ENCODE peak calls at places on chromosome 4, in nine cellular contexts. One of them, this sample, is unnamed.

GRCh38 chr4:65383589-65384305 is 286.5 kb downstream of the EPHA5 start:
- DNase-seq in NCI-H526: no peak
- DNase-seq in NCI-H187 treated with DMSO at 0.1 percent for 48 hours: no peak
- DNase-seq in GM23248: no peak
- DNase-seq in germinal center: no peak
- DNase-seq in HCT116: no peak
- DNase-seq in NCI-H1436: no peak
- DNase-seq in GM12891: no peak
- DNase-seq in AG04450: no peak
- DNase-seq in this sample: no peak

GRCh38 chr4:24988776-24989175 is 42.0 kb downstream of the LGI2 start:
- DNase-seq in NCI-H187 treated with DMSO at 0.1 percent for 48 hours: no peak
- DNase-seq in NCI-H1436: no peak
- DNase-seq in GM12891: no peak
- DNase-seq in germinal center: no peak
- DNase-seq in AG04450: no peak
- DNase-seq in GM23248: peak
- DNase-seq in HCT116: peak
- DNase-seq in NCI-H526: peak
- DNase-seq in this sample: peak

GRCh38 chr4:96969456-96969855 is 1129.6 kb downstream of the PDHA2 start:
- DNase-seq in GM23248: no peak
- DNase-seq in AG04450: no peak
- DNase-seq in germinal center: no peak
- DNase-seq in NCI-H526: no peak
- DNase-seq in NCI-H187 treated with DMSO at 0.1 percent for 48 hours: no peak
- DNase-seq in HCT116: no peak
- DNase-seq in NCI-H1436: no peak
- DNase-seq in GM12891: no peak
- DNase-seq in this sample: no peak

GRCh38 chr4:176150283-176150682 is 45.1 kb downstream of the SPATA4 start:
- DNase-seq in AG04450: no peak
- DNase-seq in GM23248: peak
- DNase-seq in germinal center: no peak
- DNase-seq in NCI-H1436: no peak
- DNase-seq in NCI-H187 treated with DMSO at 0.1 percent for 48 hours: no peak
- DNase-seq in NCI-H526: peak
- DNase-seq in GM12891: no peak
- DNase-seq in HCT116: peak
- DNase-seq in this sample: peak

GRCh38 chr4:106320235-106320634 is 3.9 kb downstream of the AIMP1 start:
- DNase-seq in NCI-H187 treated with DMSO at 0.1 percent for 48 hours: no peak
- DNase-seq in germinal center: no peak
- DNase-seq in AG04450: no peak
- DNase-seq in HCT116: no peak
- DNase-seq in NCI-H1436: no peak
- DNase-seq in GM12891: no peak
- DNase-seq in GM23248: no peak
- DNase-seq in NCI-H526: no peak
- DNase-seq in this sample: no peak

GRCh38 chr4:3041192-3042142 is 32.9 kb downstream of the HTT-AS start:
- DNase-seq in AG04450: no peak
- DNase-seq in NCI-H526: peak
- DNase-seq in GM23248: peak
- DNase-seq in germinal center: peak
- DNase-seq in NCI-H187 treated with DMSO at 0.1 percent for 48 hours: no peak
- DNase-seq in HCT116: no peak
- DNase-seq in NCI-H1436: no peak
- DNase-seq in GM12891: no peak
- DNase-seq in this sample: peak

GRCh38 chr4:2741626-2742025 is 14.5 kb downstream of the TNIP2 start:
- DNase-seq in GM23248: peak
- DNase-seq in NCI-H526: no peak
- DNase-seq in AG04450: no peak
- DNase-seq in NCI-H1436: no peak
- DNase-seq in GM12891: no peak
- DNase-seq in germinal center: no peak
- DNase-seq in NCI-H187 treated with DMSO at 0.1 percent for 48 hours: no peak
- DNase-seq in HCT116: no peak
- DNase-seq in this sample: no peak

GRCh38 chr4:137949746-137950145 is 292.4 kb downstream of the SLC7A11 start:
- DNase-seq in germinal center: no peak
- DNase-seq in HCT116: no peak
- DNase-seq in NCI-H187 treated with DMSO at 0.1 percent for 48 hours: no peak
- DNase-seq in NCI-H526: no peak
- DNase-seq in GM23248: peak
- DNase-seq in NCI-H1436: no peak
- DNase-seq in GM12891: no peak
- DNase-seq in AG04450: no peak
- DNase-seq in this sample: no peak

GRCh38 chr4:126850286-126850685 is 782.5 kb upstream of the INTU start:
- DNase-seq in NCI-H1436: no peak
- DNase-seq in GM12891: no peak
- DNase-seq in NCI-H187 treated with DMSO at 0.1 percent for 48 hours: no peak
- DNase-seq in HCT116: peak
- DNase-seq in GM23248: peak
- DNase-seq in germinal center: no peak
- DNase-seq in AG04450: peak
- DNase-seq in NCI-H526: no peak
- DNase-seq in this sample: peak

GRCh38 chr4:158710814-158711213 is 12.4 kb downstream of the PPID start:
- DNase-seq in AG04450: no peak
- DNase-seq in GM23248: peak
- DNase-seq in NCI-H1436: no peak
- DNase-seq in NCI-H187 treated with DMSO at 0.1 percent for 48 hours: no peak
- DNase-seq in GM12891: no peak
- DNase-seq in NCI-H526: no peak
- DNase-seq in HCT116: no peak
- DNase-seq in germinal center: no peak
- DNase-seq in this sample: no peak